ENCODE peak calls at places on chromosome 7, in eight cellular contexts. W, A, J, V, H, Z, B and Q are unnamed samples.

GRCh38 chr7:76037310-76037709 is 10.5 kb downstream of the STYXL1 start:
- DNase-seq in H (no peak), W (no peak), B (no peak), A (no peak), Z (peak; percentile 94), V (no peak), J (no peak), Q (peak; percentile 57)

GRCh38 chr7:77330169-77330882 is 85.8 kb downstream of the GSAP start:
- DNase-seq in Z (peak; percentile 38), H (no peak), A (no peak), V (no peak), J (no peak), W (no peak), B (peak; percentile 78), Q (no peak)

GRCh38 chr7:47227762-47228177 is 354.1 kb downstream of the TNS3 start:
- DNase-seq in B (no peak), V (no peak), A (no peak), W (no peak), Z (peak; percentile 95), J (no peak), H (no peak), Q (peak; percentile 33)

GRCh38 chr7:132240262-132240661 is 336.0 kb downstream of the PLXNA4 start:
- DNase-seq in A (no peak), W (no peak), V (no peak), Z (no peak), H (no peak), J (no peak), B (no peak), Q (no peak)

GRCh38 chr7:107501593-107501992 is 31.7 kb downstream of the GPR22 start:
- DNase-seq in Z (peak; percentile 65), J (no peak), H (no peak), B (no peak), W (no peak), A (no peak), V (no peak), Q (peak; percentile 6)

GRCh38 chr7:124762611-124763143 is 2.9 kb downstream of the GPR37 start:
- DNase-seq in A (peak; percentile 9), V (no peak), W (no peak), Z (no peak), J (no peak), H (no peak), B (no peak), Q (no peak)

GRCh38 chr7:133320887-133321286 is 68.0 kb downstream of the EXOC4 start:
- DNase-seq in W (no peak), V (no peak), A (no peak), J (no peak), B (no peak), Z (peak; percentile 10), H (no peak), Q (no peak)

GRCh38 chr7:113636727-113637421 is 281.9 kb downstream of the PPP1R3A start:
- DNase-seq in Z (no peak), H (no peak), W (no peak), B (no peak), V (no peak), A (no peak), J (no peak), Q (no peak)

GRCh38 chr7:50333266-50333665 is 28.8 kb downstream of the IKZF1 start:
- DNase-seq in V (no peak), W (no peak), A (no peak), H (peak; percentile 49), Z (no peak), B (peak; percentile 59), J (no peak), Q (no peak)

GRCh38 chr7:47241112-47242065 is 340.5 kb downstream of the TNS3 start:
- DNase-seq in A (no peak), J (no peak), B (no peak), V (no peak), Z (no peak), W (no peak), H (no peak), Q (no peak)

GRCh38 chr7:7177044-7177517 is 5.3 kb upstream of the C1GALT1 start:
- DNase-seq in B (no peak), V (no peak), W (no peak), A (no peak), J (no peak), H (no peak), Z (peak; percentile 75), Q (peak; percentile 39)

GRCh38 chr7:199465-200249 is 7.3 kb downstream of the FAM20C start:
- DNase-seq in W (no peak), V (no peak), B (no peak), Z (no peak), H (no peak), A (no peak), J (no peak), Q (no peak)

GRCh38 chr7:129144095-129144833 is at the start of gene TSPAN33:
- DNase-seq in Z (peak; percentile 75), W (peak; percentile 88), B (peak; percentile 76), A (peak; percentile 91), V (peak; percentile 50), J (peak; percentile 81), H (peak; percentile 56), Q (peak; percentile 17)

GRCh38 chr7:121041516-121042148 is 53.1 kb downstream of the CPED1 start:
- DNase-seq in Z (peak; percentile 66), A (no peak), B (no peak), J (no peak), V (no peak), W (no peak), H (no peak), Q (peak; percentile 34)

GRCh38 chr7:114986805-114987204 is 64.9 kb downstream of the MDFIC start:
- DNase-seq in B (no peak), H (no peak), Z (peak; percentile 67), V (no peak), W (no peak), A (no peak), J (no peak), Q (no peak)

GRCh38 chr7:106774768-106775551 is 90.1 kb upstream of the PIK3CG start:
- DNase-seq in W (no peak), V (no peak), J (no peak), A (no peak), H (no peak), Z (no peak), B (no peak), Q (no peak)

GRCh38 chr7:101442426-101443070 is 79.9 kb downstream of the COL26A1 start:
- DNase-seq in W (no peak), J (no peak), B (no peak), H (no peak), A (no peak), V (no peak), Z (no peak), Q (no peak)